ENCODE peak calls at places on chromosomes 1 and 21, in seven cellular contexts. One of them, this sample, is unnamed.

GRCh38 chr1:63435136-63435535 is 67.7 kb downstream of the ALG6 start:
- DNase-seq in cardiac muscle cell: no peak
- DNase-seq in H4: no peak
- DNase-seq in skeletal muscle cell: no peak
- DNase-seq in right lobe of liver: no peak
- DNase-seq in NCI-H1417: no peak
- DNase-seq in caudate nucleus: no peak
- DNase-seq in this sample: no peak

GRCh38 chr1:93805027-93805426 is 74.0 kb downstream of the DNTTIP2 start:
- DNase-seq in cardiac muscle cell: no peak
- DNase-seq in H4: no peak
- DNase-seq in skeletal muscle cell: peak
- DNase-seq in right lobe of liver: no peak
- DNase-seq in NCI-H1417: no peak
- DNase-seq in caudate nucleus: no peak
- DNase-seq in this sample: no peak

GRCh38 chr1:231781887-231782286 is 155.3 kb downstream of the DISC1 start:
- DNase-seq in cardiac muscle cell: no peak
- DNase-seq in H4: no peak
- DNase-seq in skeletal muscle cell: no peak
- DNase-seq in right lobe of liver: no peak
- DNase-seq in NCI-H1417: no peak
- DNase-seq in caudate nucleus: no peak
- DNase-seq in this sample: no peak

GRCh38 chr1:201461193-201461657 is 7.8 kb downstream of the PHLDA3 start:
- DNase-seq in cardiac muscle cell: peak
- DNase-seq in H4: peak
- DNase-seq in skeletal muscle cell: peak
- DNase-seq in right lobe of liver: no peak
- DNase-seq in NCI-H1417: peak
- DNase-seq in caudate nucleus: no peak
- DNase-seq in this sample: no peak

GRCh38 chr1:12147116-12147753 is 19.6 kb upstream of the TNFRSF1B start:
- DNase-seq in cardiac muscle cell: no peak
- DNase-seq in H4: no peak
- DNase-seq in skeletal muscle cell: no peak
- DNase-seq in right lobe of liver: no peak
- DNase-seq in NCI-H1417: no peak
- DNase-seq in caudate nucleus: no peak
- DNase-seq in this sample: no peak

GRCh38 chr1:173173388-173173787 is 33.7 kb downstream of the TNFSF4 start:
- DNase-seq in cardiac muscle cell: no peak
- DNase-seq in H4: no peak
- DNase-seq in skeletal muscle cell: no peak
- DNase-seq in right lobe of liver: no peak
- DNase-seq in NCI-H1417: no peak
- DNase-seq in caudate nucleus: no peak
- DNase-seq in this sample: no peak

GRCh38 chr1:28126778-28127430 is 38.5 kb upstream of the EYA3 start:
- DNase-seq in cardiac muscle cell: no peak
- DNase-seq in H4: no peak
- DNase-seq in skeletal muscle cell: no peak
- DNase-seq in right lobe of liver: no peak
- DNase-seq in NCI-H1417: no peak
- DNase-seq in caudate nucleus: no peak
- DNase-seq in this sample: no peak

GRCh38 chr21:35995522-35996088 is 64.7 kb downstream of the SETD4 start:
- DNase-seq in cardiac muscle cell: no peak
- DNase-seq in H4: no peak
- DNase-seq in skeletal muscle cell: no peak
- DNase-seq in right lobe of liver: no peak
- DNase-seq in NCI-H1417: no peak
- DNase-seq in caudate nucleus: no peak
- DNase-seq in this sample: no peak

GRCh38 chr1:198472123-198472522 is 68.4 kb downstream of the ATP6V1G3 start:
- DNase-seq in cardiac muscle cell: no peak
- DNase-seq in H4: no peak
- DNase-seq in skeletal muscle cell: no peak
- DNase-seq in right lobe of liver: no peak
- DNase-seq in NCI-H1417: no peak
- DNase-seq in caudate nucleus: no peak
- DNase-seq in this sample: no peak